ENCODE peak calls at places on chromosome X, in eight cellular contexts. One of them, this sample, is unnamed.
A peak's percentile ranks its signal among the peaks of the same experiment; 100 is the strongest.

GRCh38 chrX:40155617-40156471 is 58.1 kb upstream of the BCOR start:
- DNase-seq in left lung: no peak
- DNase-seq in Caco-2: no peak
- DNase-seq in SK-N-SH: peak; percentile 64
- DNase-seq in right cardiac atrium: no peak
- DNase-seq in iPS DF 6.9: no peak
- DNase-seq in CD8-positive, alpha-beta memory T cell: peak; percentile 23
- DNase-seq in Peyer's patch: no peak
- DNase-seq in this sample: no peak

GRCh38 chrX:129523076-129524055 is at the start of gene SMARCA1:
- DNase-seq in Peyer's patch: peak; percentile 50
- DNase-seq in Caco-2: peak; percentile 53
- DNase-seq in CD8-positive, alpha-beta memory T cell: no peak
- DNase-seq in SK-N-SH: peak; percentile 91
- DNase-seq in iPS DF 6.9: no peak
- DNase-seq in left lung: peak; percentile 63
- DNase-seq in right cardiac atrium: peak; percentile 53
- DNase-seq in this sample: peak; percentile 30

GRCh38 chrX:143642426-143642825 is 6.5 kb upstream of the SLITRK4 start:
- DNase-seq in left lung: no peak
- DNase-seq in iPS DF 6.9: no peak
- DNase-seq in Caco-2: no peak
- DNase-seq in Peyer's patch: no peak
- DNase-seq in right cardiac atrium: no peak
- DNase-seq in CD8-positive, alpha-beta memory T cell: no peak
- DNase-seq in SK-N-SH: no peak
- DNase-seq in this sample: no peak

GRCh38 chrX:104842646-104843045 is 276.6 kb downstream of the IL1RAPL2 start:
- DNase-seq in left lung: no peak
- DNase-seq in SK-N-SH: no peak
- DNase-seq in iPS DF 6.9: no peak
- DNase-seq in Caco-2: no peak
- DNase-seq in CD8-positive, alpha-beta memory T cell: no peak
- DNase-seq in Peyer's patch: no peak
- DNase-seq in right cardiac atrium: no peak
- DNase-seq in this sample: no peak

GRCh38 chrX:86604620-86605019 is 456.4 kb downstream of the DACH2 start:
- DNase-seq in right cardiac atrium: no peak
- DNase-seq in iPS DF 6.9: no peak
- DNase-seq in CD8-positive, alpha-beta memory T cell: no peak
- DNase-seq in Peyer's patch: no peak
- DNase-seq in left lung: no peak
- DNase-seq in Caco-2: no peak
- DNase-seq in SK-N-SH: no peak
- DNase-seq in this sample: no peak

GRCh38 chrX:34300871-34301270 is 168.8 kb upstream of the FAM47A start:
- DNase-seq in Caco-2: no peak
- DNase-seq in iPS DF 6.9: peak; percentile 5
- DNase-seq in Peyer's patch: peak; percentile 45
- DNase-seq in right cardiac atrium: no peak
- DNase-seq in left lung: no peak
- DNase-seq in CD8-positive, alpha-beta memory T cell: no peak
- DNase-seq in SK-N-SH: peak; percentile 13
- DNase-seq in this sample: no peak

GRCh38 chrX:27463187-27463586 is at the start of gene PPP4R3C:
- DNase-seq in left lung: no peak
- DNase-seq in CD8-positive, alpha-beta memory T cell: no peak
- DNase-seq in SK-N-SH: no peak
- DNase-seq in Peyer's patch: no peak
- DNase-seq in iPS DF 6.9: no peak
- DNase-seq in right cardiac atrium: no peak
- DNase-seq in Caco-2: no peak
- DNase-seq in this sample: no peak

GRCh38 chrX:70452143-70452733 is 7.6 kb downstream of the DLG3 start:
- DNase-seq in CD8-positive, alpha-beta memory T cell: peak; percentile 43
- DNase-seq in Peyer's patch: peak; percentile 78
- DNase-seq in right cardiac atrium: peak; percentile 49
- DNase-seq in iPS DF 6.9: no peak
- DNase-seq in left lung: peak; percentile 77
- DNase-seq in Caco-2: peak; percentile 62
- DNase-seq in SK-N-SH: peak; percentile 64
- DNase-seq in this sample: peak; percentile 32

GRCh38 chrX:114903618-114904017 is 113.8 kb downstream of the IL13RA2 start:
- DNase-seq in Peyer's patch: no peak
- DNase-seq in SK-N-SH: no peak
- DNase-seq in right cardiac atrium: no peak
- DNase-seq in CD8-positive, alpha-beta memory T cell: no peak
- DNase-seq in Caco-2: no peak
- DNase-seq in iPS DF 6.9: no peak
- DNase-seq in left lung: no peak
- DNase-seq in this sample: no peak

GRCh38 chrX:13659057-13659456 is 6.1 kb downstream of the TCEANC start:
- DNase-seq in Caco-2: no peak
- DNase-seq in left lung: no peak
- DNase-seq in right cardiac atrium: no peak
- DNase-seq in CD8-positive, alpha-beta memory T cell: no peak
- DNase-seq in SK-N-SH: no peak
- DNase-seq in iPS DF 6.9: no peak
- DNase-seq in Peyer's patch: no peak
- DNase-seq in this sample: no peak

GRCh38 chrX:29143756-29144155 is 556.5 kb downstream of the IL1RAPL1 start:
- DNase-seq in iPS DF 6.9: no peak
- DNase-seq in SK-N-SH: no peak
- DNase-seq in Caco-2: no peak
- DNase-seq in Peyer's patch: no peak
- DNase-seq in right cardiac atrium: no peak
- DNase-seq in left lung: no peak
- DNase-seq in CD8-positive, alpha-beta memory T cell: no peak
- DNase-seq in this sample: no peak

GRCh38 chrX:50407976-50408375 is 62.6 kb downstream of the DGKK start:
- DNase-seq in CD8-positive, alpha-beta memory T cell: no peak
- DNase-seq in left lung: no peak
- DNase-seq in SK-N-SH: no peak
- DNase-seq in right cardiac atrium: no peak
- DNase-seq in Caco-2: no peak
- DNase-seq in iPS DF 6.9: no peak
- DNase-seq in Peyer's patch: no peak
- DNase-seq in this sample: no peak

GRCh38 chrX:19865567-19866363 is 21.6 kb downstream of the SH3KBP1 start:
- DNase-seq in left lung: no peak
- DNase-seq in SK-N-SH: no peak
- DNase-seq in right cardiac atrium: no peak
- DNase-seq in iPS DF 6.9: no peak
- DNase-seq in Caco-2: no peak
- DNase-seq in CD8-positive, alpha-beta memory T cell: no peak
- DNase-seq in Peyer's patch: no peak
- DNase-seq in this sample: no peak

GRCh38 chrX:10512258-10512657 is 108.1 kb downstream of the MID1 start:
- DNase-seq in Caco-2: no peak
- DNase-seq in SK-N-SH: peak; percentile 17
- DNase-seq in CD8-positive, alpha-beta memory T cell: no peak
- DNase-seq in iPS DF 6.9: no peak
- DNase-seq in Peyer's patch: no peak
- DNase-seq in left lung: no peak
- DNase-seq in right cardiac atrium: no peak
- DNase-seq in this sample: no peak

GRCh38 chrX:28549839-28550238 is 37.4 kb upstream of the IL1RAPL1 start:
- DNase-seq in left lung: no peak
- DNase-seq in right cardiac atrium: no peak
- DNase-seq in iPS DF 6.9: no peak
- DNase-seq in Peyer's patch: no peak
- DNase-seq in Caco-2: no peak
- DNase-seq in SK-N-SH: no peak
- DNase-seq in CD8-positive, alpha-beta memory T cell: no peak
- DNase-seq in this sample: no peak

GRCh38 chrX:9942086-9942485 is 25.1 kb upstream of the CLDN34 start:
- DNase-seq in left lung: no peak
- DNase-seq in iPS DF 6.9: no peak
- DNase-seq in SK-N-SH: no peak
- DNase-seq in right cardiac atrium: no peak
- DNase-seq in Peyer's patch: no peak
- DNase-seq in Caco-2: no peak
- DNase-seq in CD8-positive, alpha-beta memory T cell: peak; percentile 12
- DNase-seq in this sample: no peak

GRCh38 chrX:17812763-17813162 is 48.3 kb downstream of the RAI2 start:
- DNase-seq in right cardiac atrium: no peak
- DNase-seq in iPS DF 6.9: no peak
- DNase-seq in CD8-positive, alpha-beta memory T cell: no peak
- DNase-seq in SK-N-SH: peak; percentile 38
- DNase-seq in Peyer's patch: no peak
- DNase-seq in Caco-2: no peak
- DNase-seq in left lung: no peak
- DNase-seq in this sample: no peak

GRCh38 chrX:23332101-23332887 is 2.4 kb upstream of the PTCHD1 start:
- DNase-seq in SK-N-SH: peak; percentile 47
- DNase-seq in left lung: peak; percentile 39
- DNase-seq in CD8-positive, alpha-beta memory T cell: no peak
- DNase-seq in iPS DF 6.9: no peak
- DNase-seq in Caco-2: no peak
- DNase-seq in right cardiac atrium: no peak
- DNase-seq in Peyer's patch: no peak
- DNase-seq in this sample: no peak

GRCh38 chrX:69123481-69123880 is 41.8 kb downstream of the PJA1 start:
- DNase-seq in SK-N-SH: no peak
- DNase-seq in left lung: no peak
- DNase-seq in Peyer's patch: no peak
- DNase-seq in Caco-2: no peak
- DNase-seq in CD8-positive, alpha-beta memory T cell: no peak
- DNase-seq in right cardiac atrium: no peak
- DNase-seq in iPS DF 6.9: no peak
- DNase-seq in this sample: no peak

GRCh38 chrX:3712080-3712869 is 1.2 kb downstream of the PRKX start:
- DNase-seq in iPS DF 6.9: no peak
- DNase-seq in Peyer's patch: peak; percentile 56
- DNase-seq in right cardiac atrium: peak; percentile 21
- DNase-seq in CD8-positive, alpha-beta memory T cell: peak; percentile 29
- DNase-seq in Caco-2: no peak
- DNase-seq in left lung: no peak
- DNase-seq in SK-N-SH: no peak
- DNase-seq in this sample: peak; percentile 22

GRCh38 chrX:2689773-2690666 is 1.1 kb upstream of the CD99 start:
- DNase-seq in Peyer's patch: peak; percentile 81
- DNase-seq in Caco-2: peak; percentile 89
- DNase-seq in CD8-positive, alpha-beta memory T cell: no peak
- DNase-seq in SK-N-SH: peak; percentile 39
- DNase-seq in iPS DF 6.9: no peak
- DNase-seq in left lung: no peak
- DNase-seq in right cardiac atrium: no peak
- DNase-seq in this sample: no peak
- H3K4me3 ChIP-seq in Peyer's patch: peak overlapping the region; percentile 57
- H3K4me3 ChIP-seq in Caco-2: peak overlapping the region; percentile 94
- H3K4me3 ChIP-seq in CD8-positive, alpha-beta memory T cell: no peak overlapping the region
- H3K4me3 ChIP-seq in SK-N-SH: no peak overlapping the region
- H3K4me3 ChIP-seq in iPS DF 6.9: peak overlapping the region; percentile 97
- H3K4me3 ChIP-seq in left lung: peak overlapping the region; percentile 94
- H3K4me3 ChIP-seq in right cardiac atrium: peak overlapping the region; percentile 72
- H3K4me3 ChIP-seq in this sample: no peak overlapping the region

GRCh38 chrX:134369576-134369975 is 90.4 kb upstream of the HPRT1 start:
- DNase-seq in right cardiac atrium: no peak
- DNase-seq in left lung: no peak
- DNase-seq in Peyer's patch: no peak
- DNase-seq in SK-N-SH: no peak
- DNase-seq in iPS DF 6.9: no peak
- DNase-seq in Caco-2: no peak
- DNase-seq in CD8-positive, alpha-beta memory T cell: no peak
- DNase-seq in this sample: no peak
- H3K27me3 ChIP-seq in right cardiac atrium: no peaks in the 10 kb centered on the region
- H3K27me3 ChIP-seq in left lung: no peaks in the 10 kb centered on the region
- H3K27me3 ChIP-seq in Peyer's patch: no peaks in the 10 kb centered on the region
- H3K27me3 ChIP-seq in SK-N-SH: no peaks in the 10 kb centered on the region
- H3K27me3 ChIP-seq in iPS DF 6.9: no peaks in the 10 kb centered on the region
- H3K27me3 ChIP-seq in Caco-2: no peaks in the 10 kb centered on the region
- H3K27me3 ChIP-seq in CD8-positive, alpha-beta memory T cell: no peaks in the 10 kb centered on the region
- H3K27me3 ChIP-seq in this sample: no peaks in the 10 kb centered on the region

GRCh38 chrX:46502848-46503247 is 42.4 kb downstream of the ZNF674 start:
- DNase-seq in SK-N-SH: no peak
- DNase-seq in CD8-positive, alpha-beta memory T cell: no peak
- DNase-seq in Caco-2: no peak
- DNase-seq in Peyer's patch: no peak
- DNase-seq in right cardiac atrium: no peak
- DNase-seq in iPS DF 6.9: no peak
- DNase-seq in left lung: no peak
- DNase-seq in this sample: no peak

DNA sequence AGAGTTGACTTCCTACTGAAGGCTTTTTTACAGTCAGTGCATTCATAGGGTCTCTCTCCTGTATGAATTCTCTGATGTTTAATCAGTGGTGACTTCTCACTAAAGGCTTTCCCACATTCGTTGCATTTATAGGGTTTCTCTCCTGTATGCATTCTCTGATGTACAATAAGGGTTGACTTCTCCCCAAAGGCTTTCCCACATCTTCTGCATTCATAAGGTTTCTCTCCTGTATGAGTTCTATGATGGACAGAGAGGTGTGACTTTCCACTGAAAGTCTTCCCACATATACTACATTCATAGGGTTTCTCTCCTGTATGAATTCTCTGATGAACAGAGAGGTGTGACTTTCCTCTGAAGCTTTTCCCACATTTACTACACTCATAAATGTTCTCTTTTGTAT is 45.2 kb downstream of the ZNF674 start:
- DNase-seq in Peyer's patch: no peak
- DNase-seq in SK-N-SH: no peak
- DNase-seq in CD8-positive, alpha-beta memory T cell: no peak
- DNase-seq in left lung: no peak
- DNase-seq in right cardiac atrium: no peak
- DNase-seq in iPS DF 6.9: no peak
- DNase-seq in Caco-2: no peak
- DNase-seq in this sample: no peak
- H3K9me3 ChIP-seq in Peyer's patch: peaks cover 12% of the 10 kb centered on the region
- H3K9me3 ChIP-seq in SK-N-SH: peaks cover 30% of the 10 kb centered on the region
- H3K9me3 ChIP-seq in CD8-positive, alpha-beta memory T cell: peaks cover 10% of the 10 kb centered on the region
- H3K9me3 ChIP-seq in left lung: peaks cover 8% of the 10 kb centered on the region
- H3K9me3 ChIP-seq in right cardiac atrium: no peaks in the 10 kb centered on the region
- H3K9me3 ChIP-seq in iPS DF 6.9: no peaks in the 10 kb centered on the region
- H3K9me3 ChIP-seq in Caco-2: no peaks in the 10 kb centered on the region
- H3K9me3 ChIP-seq in this sample: peaks cover 13% of the 10 kb centered on the region

DNA sequence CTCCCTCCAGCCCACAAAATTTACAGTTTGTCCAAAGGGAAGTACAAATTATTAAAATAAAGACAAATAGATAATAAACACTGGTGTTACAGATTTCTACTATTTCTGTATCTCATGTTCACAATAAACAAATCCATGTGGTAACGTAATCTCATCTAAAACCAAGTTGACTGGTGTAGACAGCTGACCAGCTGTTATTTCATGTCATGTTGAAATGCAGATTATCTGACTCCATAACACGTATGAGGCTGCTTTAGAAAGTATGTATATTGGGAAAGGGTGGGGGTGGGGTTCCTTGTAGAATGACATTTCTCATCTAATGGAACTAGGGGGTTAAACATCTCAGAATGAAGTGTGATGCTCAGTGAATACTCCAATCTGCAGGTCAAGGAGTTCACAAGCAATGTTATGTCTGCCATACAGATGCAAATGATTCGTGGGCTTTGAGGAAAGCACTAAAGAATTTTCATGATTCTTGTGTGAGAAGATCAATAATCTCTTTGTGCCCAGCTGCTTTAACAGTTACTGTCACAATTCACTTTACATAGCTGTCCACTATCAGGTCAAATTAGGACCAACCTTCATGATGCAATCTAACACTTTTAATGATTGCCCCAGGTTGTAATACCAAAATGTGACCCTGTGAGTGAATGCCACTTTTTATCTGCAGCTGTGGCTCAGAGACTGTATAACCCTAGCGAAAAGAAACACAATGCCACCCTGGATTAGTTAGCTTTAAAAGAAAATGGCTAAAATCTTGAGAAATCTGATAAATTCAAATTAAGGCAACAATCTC is 114.0 kb downstream of the ENOX2 start:
- DNase-seq in left lung: no peak
- DNase-seq in right cardiac atrium: no peak
- DNase-seq in SK-N-SH: no peak
- DNase-seq in Peyer's patch: no peak
- DNase-seq in Caco-2: no peak
- DNase-seq in CD8-positive, alpha-beta memory T cell: no peak
- DNase-seq in iPS DF 6.9: no peak
- DNase-seq in this sample: no peak
- H3K4me3 ChIP-seq in left lung: no peak overlapping the region
- H3K4me3 ChIP-seq in right cardiac atrium: no peak overlapping the region
- H3K4me3 ChIP-seq in SK-N-SH: no peak overlapping the region
- H3K4me3 ChIP-seq in Peyer's patch: no peak overlapping the region
- H3K4me3 ChIP-seq in Caco-2: no peak overlapping the region
- H3K4me3 ChIP-seq in CD8-positive, alpha-beta memory T cell: no peak overlapping the region
- H3K4me3 ChIP-seq in iPS DF 6.9: no peak overlapping the region
- H3K4me3 ChIP-seq in this sample: no peak overlapping the region